ENCODE peak calls at places on chromosome 16, in four cellular contexts. G, W, R and B are unnamed samples.

GRCh38 chr16:47069291-47069690 is 74.5 kb downstream of the NETO2 start:
- DNase-seq in G (no peak), W (no peak), R (no peak), B (no peak)

GRCh38 chr16:22300427-22301071 is 3.3 kb downstream of the POLR3E start:
- DNase-seq in G (peak), W (peak), R (no peak), B (peak)

GRCh38 chr16:49855822-49856740 is at the start of gene ZNF423:
- DNase-seq in G (no peak), W (no peak), R (no peak), B (peak)

GRCh38 chr16:5776876-5777275 is 679.3 kb upstream of the EEF2KMT start:
- DNase-seq in G (no peak), W (no peak), R (no peak), B (no peak)

GRCh38 chr16:63135069-63135468 is 1098.8 kb upstream of the CDH8 start:
- DNase-seq in G (no peak), W (no peak), R (no peak), B (no peak)

GRCh38 chr16:57347858-57348257 is 10.7 kb upstream of the CCL22 start:
- DNase-seq in G (no peak), W (no peak), R (no peak), B (no peak)

GRCh38 chr16:24273511-24273910 is 17.4 kb downstream of the CACNG3 start:
- DNase-seq in G (peak), W (peak), R (no peak), B (no peak)

GRCh38 chr16:55043499-55043898 is 112.8 kb downstream of the IRX5 start:
- DNase-seq in G (no peak), W (no peak), R (no peak), B (no peak)

GRCh38 chr16:66374176-66374575 is 7.7 kb downstream of the CDH5 start:
- DNase-seq in G (no peak), W (no peak), R (no peak), B (no peak)

GRCh38 chr16:53285236-53285635 is 149.0 kb upstream of the RBL2 start:
- DNase-seq in G (no peak), W (no peak), R (no peak), B (no peak)

GRCh38 chr16:84266451-84266850 is 26.6 kb upstream of the KCNG4 start:
- DNase-seq in G (peak), W (peak), R (peak), B (peak)

GRCh38 chr16:4663756-4664465 is 29.5 kb upstream of the NUDT16L1 start:
- DNase-seq in G (no peak), W (no peak), R (no peak), B (no peak)

GRCh38 chr16:57577691-57578224 is 35.3 kb downstream of the ADGRG5 start:
- DNase-seq in G (no peak), W (no peak), R (no peak), B (peak)

GRCh38 chr16:74186589-74186988 is 110.0 kb upstream of the PSMD7 start:
- DNase-seq in G (no peak), W (peak), R (no peak), B (peak)

GRCh38 chr16:426906-427249 is 1.4 kb downstream of the RAB11FIP3 start:
- DNase-seq in G (no peak), W (no peak), R (no peak), B (no peak)

GRCh38 chr16:19294156-19294649 is 8.7 kb downstream of the CLEC19A start:
- DNase-seq in G (peak), W (no peak), R (peak), B (no peak)

GRCh38 chr16:4404247-4404966 is 12.0 kb downstream of the CORO7 start:
- DNase-seq in G (peak), W (no peak), R (no peak), B (peak)

GRCh38 chr16:76201385-76201784 is 75.8 kb upstream of the CNTNAP4 start:
- DNase-seq in G (no peak), W (no peak), R (no peak), B (no peak)

GRCh38 chr16:16019488-16019887 is 70.1 kb downstream of the ABCC1 start:
- DNase-seq in G (peak), W (peak), R (no peak), B (no peak)

GRCh38 chr16:69848635-69849545 is 86.8 kb downstream of the WWP2 start:
- DNase-seq in G (no peak), W (peak), R (no peak), B (no peak)

GRCh38 chr16:75267631-75268264 is 16.3 kb upstream of the BCAR1 start:
- DNase-seq in G (peak), W (peak), R (no peak), B (peak)

GRCh38 chr16:72291531-72291981 is 119.6 kb upstream of the PMFBP1 start:
- DNase-seq in G (peak), W (peak), R (no peak), B (no peak)

GRCh38 chr16:67914758-67915622 is 16.7 kb downstream of the CTRL start:
- DNase-seq in G (no peak), W (no peak), R (no peak), B (peak)

GRCh38 chr16:1080801-1081733 is 8.5 kb downstream of the SSTR5 start:
- DNase-seq in G (no peak), W (no peak), R (no peak), B (no peak)

GRCh38 chr16:72198641-72199250 is 26.8 kb upstream of the PMFBP1 start:
- DNase-seq in G (no peak), W (no peak), R (no peak), B (peak)

GRCh38 chr16:67841198-67841815 is 813 bp upstream of the THAP11 start:
- DNase-seq in G (no peak), W (no peak), R (no peak), B (no peak)

GRCh38 chr16:72977127-72977526 is 70.8 kb downstream of the ZFHX3 start:
- DNase-seq in G (no peak), W (no peak), R (no peak), B (no peak)

GRCh38 chr16:2085669-2086068 is 37.9 kb downstream of the TSC2 start:
- DNase-seq in G (peak), W (no peak), R (no peak), B (no peak)

GRCh38 chr16:81018496-81018895 is 11.5 kb downstream of the CENPN start:
- DNase-seq in G (no peak), W (no peak), R (no peak), B (no peak)

GRCh38 chr16:9820481-9821246 is 361.6 kb downstream of the GRIN2A start:
- DNase-seq in G (no peak), W (no peak), R (no peak), B (no peak)

GRCh38 chr16:88430524-88431446 is 22.3 kb upstream of the ZFPM1 start:
- DNase-seq in G (no peak), W (no peak), R (no peak), B (no peak)

GRCh38 chr16:27795992-27796614 is 246.2 kb downstream of the KATNIP start:
- DNase-seq in G (peak), W (peak), R (no peak), B (no peak)

GRCh38 chr16:77974883-77975282 is 47.5 kb upstream of the CLEC3A start:
- DNase-seq in G (no peak), W (no peak), R (no peak), B (no peak)

GRCh38 chr16:78289844-78290277 is 190.4 kb downstream of the WWOX start:
- DNase-seq in G (no peak), W (no peak), R (no peak), B (no peak)

GRCh38 chr16:23052908-23053580 is 96.2 kb downstream of the USP31 start:
- DNase-seq in G (no peak), W (no peak), R (no peak), B (no peak)

GRCh38 chr16:69941251-69942098 is 9.7 kb upstream of the CLEC18A start:
- DNase-seq in G (no peak), W (no peak), R (no peak), B (no peak)

GRCh38 chr16:14475370-14476139 is 154.5 kb downstream of the PARN start:
- DNase-seq in G (peak), W (peak), R (no peak), B (no peak)

GRCh38 chr16:54931757-54932660 is 1.3 kb downstream of the IRX5 start:
- DNase-seq in G (no peak), W (no peak), R (no peak), B (peak)

GRCh38 chr16:55081622-55082593 is 151.2 kb downstream of the IRX5 start:
- DNase-seq in G (no peak), W (no peak), R (no peak), B (no peak)

GRCh38 chr16:49664221-49665215 is 191.4 kb downstream of the ZNF423 start:
- DNase-seq in G (no peak), W (no peak), R (no peak), B (peak)

GRCh38 chr16:89495121-89495520 is 4.8 kb upstream of the ANKRD11 start:
- DNase-seq in G (no peak), W (peak), R (no peak), B (no peak)
- TF ChIP-seq USF2 in G (no peak), W (no peak), R (no peak), B (no peak)

GRCh38 chr16:87098361-87098760 is 218.8 kb downstream of the C16orf95 start:
- DNase-seq in G (no peak), W (no peak), R (no peak), B (no peak)

GRCh38 chr16:87099001-87099740 is 218.0 kb downstream of the C16orf95 start:
- DNase-seq in G (no peak), W (no peak), R (no peak), B (no peak)

GRCh38 chr16:87100306-87101058 is 216.7 kb downstream of the C16orf95 start:
- DNase-seq in G (no peak), W (no peak), R (no peak), B (no peak)

GRCh38 chr16:87096746-87097145 is 220.4 kb downstream of the C16orf95 start:
- DNase-seq in G (no peak), W (no peak), R (no peak), B (no peak)

GRCh38 chr16:87101903-87102302 is 215.3 kb downstream of the C16orf95 start:
- DNase-seq in G (peak), W (peak), R (no peak), B (no peak)
- TF ChIP-seq RCOR1 in G (no peak), W (no peak), R (no peak), B (no peak)

DNA sequence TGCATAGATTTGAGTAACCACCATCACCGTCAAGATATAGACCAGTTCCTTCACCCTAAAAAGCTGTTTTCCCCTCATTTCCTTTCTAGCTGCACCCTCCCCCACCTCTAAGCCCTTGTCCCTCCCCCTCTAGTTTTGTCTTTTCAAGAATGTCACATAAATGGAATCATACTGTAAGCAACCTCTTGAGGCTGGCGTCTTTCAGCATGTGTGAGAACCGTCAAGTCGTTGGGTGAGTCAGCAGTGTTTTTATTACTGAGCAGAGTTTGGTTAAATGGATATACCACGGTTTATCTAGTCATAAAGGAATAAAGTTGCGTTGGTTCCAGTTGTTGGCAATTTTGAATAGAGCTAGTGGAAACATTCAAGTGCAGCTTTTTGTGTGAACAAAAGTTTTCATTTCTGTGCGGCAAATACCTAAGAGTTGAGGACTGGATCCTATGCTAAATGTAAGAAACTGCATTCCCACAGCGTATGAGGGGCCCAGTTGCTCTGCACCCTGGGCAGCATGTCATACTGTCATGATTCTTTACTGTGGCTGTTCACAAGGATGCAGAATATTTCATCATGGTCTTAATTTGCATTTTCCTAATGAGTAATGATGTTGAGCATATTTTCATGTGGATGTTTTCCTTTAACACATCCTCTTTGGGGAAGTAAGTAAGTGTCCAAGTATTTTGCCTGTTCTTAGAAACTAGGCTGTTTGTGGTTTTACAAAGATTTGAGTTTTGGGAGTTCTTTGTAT is 264.3 kb downstream of the CPPED1 start:
- DNase-seq in G (no peak), W (peak), R (peak), B (no peak)
- TF ChIP-seq USF2 in G (no peak), W (no peak), R (no peak), B (no peak)

DNA sequence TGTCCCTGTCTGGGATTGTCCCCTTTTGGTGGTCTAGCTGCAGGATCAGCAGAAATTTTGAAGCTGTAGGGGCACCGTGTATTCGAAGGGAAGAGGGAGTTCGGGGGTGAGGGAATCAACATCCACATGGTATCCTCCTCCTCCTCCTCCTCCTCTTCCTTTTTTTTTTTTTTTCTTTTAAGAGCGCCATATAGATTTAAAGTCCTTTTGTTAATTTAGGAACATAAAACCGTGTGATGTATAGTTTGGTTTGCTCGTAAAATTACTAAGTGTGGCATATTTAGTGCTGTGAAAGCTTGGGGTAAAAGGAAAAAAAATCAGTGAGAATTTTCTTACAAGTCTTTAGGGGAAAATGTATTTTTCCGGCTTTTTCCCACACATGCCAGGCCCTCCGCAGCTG is 50.1 kb upstream of the GSE1 start:
- DNase-seq in G (no peak), W (no peak), R (no peak), B (no peak)
- TF ChIP-seq RCOR1 in G (no peak), W (no peak), R (no peak), B (no peak)

GRCh38 chr16:51592013-51592501 is 441.0 kb upstream of the SALL1 start:
- DNase-seq in G (no peak), W (no peak), R (no peak), B (no peak)
- TF ChIP-seq USF2 in G (no peak), W (no peak), R (no peak), B (no peak)

DNA sequence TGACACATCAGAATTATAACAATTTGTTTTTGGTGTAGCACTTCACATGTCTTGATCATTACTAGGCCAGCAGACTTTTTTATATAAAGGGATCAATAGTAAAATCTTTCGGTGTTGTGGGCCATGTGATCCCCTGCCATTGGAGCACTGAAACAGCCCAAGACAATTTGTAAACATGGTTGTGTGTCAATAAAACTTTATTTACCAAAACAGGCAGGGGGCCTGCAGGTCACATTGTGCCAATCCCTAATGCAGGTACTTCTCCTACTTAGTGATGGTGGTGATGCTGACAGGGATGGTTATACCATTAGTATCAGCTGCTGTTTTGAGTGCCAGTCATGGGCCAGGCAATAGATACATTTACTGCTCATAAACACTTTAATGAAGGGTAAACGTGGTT is 319.9 kb downstream of the SNX29 start:
- DNase-seq in G (no peak), W (no peak), R (no peak), B (no peak)
- TF ChIP-seq RCOR1 in G (no peak), W (no peak), R (no peak), B (no peak)

DNA sequence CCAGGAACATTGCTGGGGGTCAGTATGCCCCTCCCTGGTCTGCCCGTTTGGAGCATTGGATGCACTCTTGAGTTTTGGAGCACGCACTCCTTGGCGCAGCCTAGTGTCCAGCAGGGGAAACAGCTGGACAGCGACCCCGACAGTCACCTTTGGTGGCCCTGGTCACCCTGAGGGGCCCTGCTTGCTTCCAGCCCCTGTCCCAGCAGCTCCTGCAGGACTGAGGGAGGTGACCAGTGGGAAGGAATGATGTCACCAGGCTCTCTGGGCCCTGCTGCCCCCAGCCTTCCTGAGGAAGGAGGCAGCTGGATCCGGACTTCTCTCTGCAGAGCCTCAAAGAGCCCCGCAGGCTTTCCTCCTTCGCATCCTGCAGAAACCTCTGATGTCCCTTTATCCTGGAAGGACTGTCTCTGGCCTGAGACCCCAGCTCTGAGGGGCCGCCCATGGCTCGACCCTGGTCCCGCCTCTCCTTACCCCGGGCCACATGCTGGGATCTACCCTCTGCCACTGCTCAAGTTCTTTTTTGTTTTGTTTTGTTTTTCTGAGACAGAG is 11.8 kb downstream of the ZSCAN10 start:
- DNase-seq in G (peak), W (no peak), R (no peak), B (no peak)
- TF ChIP-seq USF2 in G (no peak), W (no peak), R (no peak), B (no peak)